ENCODE peak calls at places on chromosome 6, in six cellular contexts. One of them, this sample, is unnamed.
A peak's percentile ranks its signal among the peaks of the same experiment; 100 is the strongest.

GRCh38 chr6:168666751-168667427 is 225.9 kb downstream of the SMOC2 start:
- DNase-seq in GM23248: no peak
- DNase-seq in K562: no peak
- DNase-seq in HepG2: no peak
- DNase-seq in GM23338: no peak
- DNase-seq in fibroblast of lung: no peak
- DNase-seq in this sample: no peak

GRCh38 chr6:139337830-139338229 is 36.6 kb downstream of the CITED2 start:
- DNase-seq in GM23248: peak; percentile 38
- DNase-seq in K562: no peak
- DNase-seq in HepG2: no peak
- DNase-seq in GM23338: no peak
- DNase-seq in fibroblast of lung: peak; percentile 8
- DNase-seq in this sample: no peak

GRCh38 chr6:25026723-25027122 is 91.0 kb upstream of the RIPOR2 start:
- DNase-seq in GM23248: no peak
- DNase-seq in K562: no peak
- DNase-seq in HepG2: no peak
- DNase-seq in GM23338: no peak
- DNase-seq in fibroblast of lung: no peak
- DNase-seq in this sample: no peak

GRCh38 chr6:167115054-167115453 is 7.8 kb upstream of the CCR6 start:
- DNase-seq in GM23248: no peak
- DNase-seq in K562: no peak
- DNase-seq in HepG2: no peak
- DNase-seq in GM23338: peak; percentile 39
- DNase-seq in fibroblast of lung: no peak
- DNase-seq in this sample: no peak

GRCh38 chr6:116206231-116206903 is 47.5 kb downstream of the TSPYL4 start:
- DNase-seq in GM23248: peak; percentile 73
- DNase-seq in K562: no peak
- DNase-seq in HepG2: no peak
- DNase-seq in GM23338: no peak
- DNase-seq in fibroblast of lung: no peak
- DNase-seq in this sample: no peak

GRCh38 chr6:132907915-132908314 is 93.5 kb downstream of the RPS12 start:
- DNase-seq in GM23248: peak; percentile 82
- DNase-seq in K562: no peak
- DNase-seq in HepG2: no peak
- DNase-seq in GM23338: no peak
- DNase-seq in fibroblast of lung: peak; percentile 85
- DNase-seq in this sample: no peak

GRCh38 chr6:53593001-53593488 is 48.1 kb upstream of the GCLC start:
- DNase-seq in GM23248: peak; percentile 88
- DNase-seq in K562: no peak
- DNase-seq in HepG2: no peak
- DNase-seq in GM23338: no peak
- DNase-seq in fibroblast of lung: peak; percentile 60
- DNase-seq in this sample: no peak

GRCh38 chr6:159174263-159174974 is 5.2 kb downstream of the FNDC1 start:
- DNase-seq in GM23248: peak; percentile 91
- DNase-seq in K562: peak; percentile 70
- DNase-seq in HepG2: peak; percentile 46
- DNase-seq in GM23338: peak; percentile 90
- DNase-seq in fibroblast of lung: peak; percentile 74
- DNase-seq in this sample: peak; percentile 90

GRCh38 chr6:106496791-106497190 is 132.5 kb downstream of the RTN4IP1 start:
- DNase-seq in GM23248: no peak
- DNase-seq in K562: no peak
- DNase-seq in HepG2: no peak
- DNase-seq in GM23338: no peak
- DNase-seq in fibroblast of lung: no peak
- DNase-seq in this sample: no peak

GRCh38 chr6:33983109-33983475 is 162.8 kb downstream of the GRM4 start:
- DNase-seq in GM23248: peak; percentile 34
- DNase-seq in K562: peak; percentile 43
- DNase-seq in HepG2: peak; percentile 61
- DNase-seq in GM23338: no peak
- DNase-seq in fibroblast of lung: no peak
- DNase-seq in this sample: no peak

GRCh38 chr6:12116978-12117377 is 104.9 kb downstream of the HIVEP1 start:
- DNase-seq in GM23248: no peak
- DNase-seq in K562: no peak
- DNase-seq in HepG2: no peak
- DNase-seq in GM23338: no peak
- DNase-seq in fibroblast of lung: no peak
- DNase-seq in this sample: no peak

GRCh38 chr6:13194852-13195251 is 133.5 kb downstream of the TBC1D7 start:
- DNase-seq in GM23248: peak; percentile 78
- DNase-seq in K562: peak; percentile 59
- DNase-seq in HepG2: peak; percentile 64
- DNase-seq in GM23338: peak; percentile 80
- DNase-seq in fibroblast of lung: peak; percentile 71
- DNase-seq in this sample: peak; percentile 37

GRCh38 chr6:41372526-41373366 is 37.3 kb downstream of the NCR2 start:
- DNase-seq in GM23248: no peak
- DNase-seq in K562: no peak
- DNase-seq in HepG2: peak; percentile 49
- DNase-seq in GM23338: peak; percentile 70
- DNase-seq in fibroblast of lung: peak; percentile 9
- DNase-seq in this sample: peak; percentile 76
- TF ChIP-seq EZH2 in GM23248: peak; percentile 81
- TF ChIP-seq EZH2 in K562: no peak
- TF ChIP-seq EZH2 in HepG2: peak; percentile 63
- TF ChIP-seq EZH2 in GM23338: peak; percentile 59
- TF ChIP-seq EZH2 in fibroblast of lung: peak; percentile 93
- TF ChIP-seq EZH2 in this sample: peak; percentile 61

DNA sequence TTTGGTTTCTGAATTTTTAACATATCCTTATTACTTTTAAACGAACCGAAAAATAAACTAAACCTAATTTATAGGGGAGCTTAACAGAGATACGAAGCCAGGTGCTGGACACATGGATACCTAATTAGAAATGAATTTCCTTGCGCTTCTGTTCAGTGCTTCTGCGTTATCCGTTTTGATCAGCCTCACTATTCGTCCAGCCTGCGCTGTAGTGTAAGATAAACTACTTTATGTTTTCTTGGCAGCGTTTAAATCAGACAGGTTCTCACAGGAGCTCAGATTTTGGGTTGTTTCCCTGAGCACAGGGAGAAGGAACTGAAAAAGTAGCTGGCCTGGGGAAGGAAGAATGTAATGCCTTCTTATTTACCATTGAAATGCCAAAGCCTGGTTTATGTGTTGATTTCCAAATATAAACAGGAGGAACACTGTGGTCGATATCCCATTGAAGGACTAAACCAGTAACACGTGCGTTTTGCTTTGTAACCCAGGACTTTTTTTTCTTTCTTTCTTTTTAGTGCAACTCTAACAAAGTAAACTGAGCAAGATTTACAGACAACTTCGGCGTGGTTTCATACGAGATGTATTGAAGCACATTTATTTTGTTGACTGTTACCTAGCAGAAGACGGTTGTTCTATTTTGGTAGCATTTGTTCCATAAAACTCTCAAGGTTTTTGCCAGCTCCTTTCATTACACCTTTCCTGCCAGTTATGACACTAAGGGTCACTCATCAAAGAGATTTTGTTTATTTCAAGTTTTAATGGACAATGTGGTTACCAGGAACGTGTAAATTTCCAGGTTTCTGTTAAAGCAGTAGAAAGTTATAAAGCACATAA is 214.8 kb upstream of the HEY2 start:
- DNase-seq in GM23248: no peak
- DNase-seq in K562: no peak
- DNase-seq in HepG2: no peak
- DNase-seq in GM23338: no peak
- DNase-seq in fibroblast of lung: no peak
- DNase-seq in this sample: no peak
- TF ChIP-seq EZH2 in GM23248: no peak
- TF ChIP-seq EZH2 in K562: no peak
- TF ChIP-seq EZH2 in HepG2: no peak
- TF ChIP-seq EZH2 in GM23338: no peak
- TF ChIP-seq EZH2 in fibroblast of lung: no peak
- TF ChIP-seq EZH2 in this sample: no peak

GRCh38 chr6:123803456-123803861 is 206 bp upstream of the NKAIN2 start:
- DNase-seq in GM23248: peak; percentile 27
- DNase-seq in K562: no peak
- DNase-seq in HepG2: no peak
- DNase-seq in GM23338: peak; percentile 52
- DNase-seq in fibroblast of lung: no peak
- DNase-seq in this sample: peak; percentile 68
- TF ChIP-seq EZH2 in GM23248: no peak
- TF ChIP-seq EZH2 in K562: no peak
- TF ChIP-seq EZH2 in HepG2: no peak
- TF ChIP-seq EZH2 in GM23338: no peak
- TF ChIP-seq EZH2 in fibroblast of lung: no peak
- TF ChIP-seq EZH2 in this sample: peak; percentile 42

GRCh38 chr6:99605074-99605726 is 1.4 kb upstream of the PRDM13 start:
- DNase-seq in GM23248: no peak
- DNase-seq in K562: no peak
- DNase-seq in HepG2: no peak
- DNase-seq in GM23338: peak; percentile 65
- DNase-seq in fibroblast of lung: no peak
- DNase-seq in this sample: peak; percentile 75

GRCh38 chr6:99604161-99605073 is 2.2 kb upstream of the PRDM13 start:
- DNase-seq in GM23248: no peak
- DNase-seq in K562: no peak
- DNase-seq in HepG2: no peak
- DNase-seq in GM23338: peak; percentile 61
- DNase-seq in fibroblast of lung: no peak
- DNase-seq in this sample: peak; percentile 48

GRCh38 chr6:99605911-99606669 is 543 bp upstream of the PRDM13 start:
- DNase-seq in GM23248: no peak
- DNase-seq in K562: no peak
- DNase-seq in HepG2: no peak
- DNase-seq in GM23338: no peak
- DNase-seq in fibroblast of lung: no peak
- DNase-seq in this sample: no peak

GRCh38 chr6:99602519-99603420 is 3.9 kb upstream of the PRDM13 start:
- DNase-seq in GM23248: no peak
- DNase-seq in K562: no peak
- DNase-seq in HepG2: no peak
- DNase-seq in GM23338: peak; percentile 54
- DNase-seq in fibroblast of lung: no peak
- DNase-seq in this sample: peak; percentile 65

GRCh38 chr6:99603421-99604160 is 3.0 kb upstream of the PRDM13 start:
- DNase-seq in GM23248: peak; percentile 56
- DNase-seq in K562: peak; percentile 63
- DNase-seq in HepG2: no peak
- DNase-seq in GM23338: peak; percentile 89
- DNase-seq in fibroblast of lung: no peak
- DNase-seq in this sample: peak; percentile 94
- TF ChIP-seq EZH2 in GM23248: peak; percentile 98
- TF ChIP-seq EZH2 in K562: peak; percentile 35
- TF ChIP-seq EZH2 in HepG2: no peak
- TF ChIP-seq EZH2 in GM23338: peak; percentile 86
- TF ChIP-seq EZH2 in fibroblast of lung: peak; percentile 79
- TF ChIP-seq EZH2 in this sample: peak; percentile 80

DNA sequence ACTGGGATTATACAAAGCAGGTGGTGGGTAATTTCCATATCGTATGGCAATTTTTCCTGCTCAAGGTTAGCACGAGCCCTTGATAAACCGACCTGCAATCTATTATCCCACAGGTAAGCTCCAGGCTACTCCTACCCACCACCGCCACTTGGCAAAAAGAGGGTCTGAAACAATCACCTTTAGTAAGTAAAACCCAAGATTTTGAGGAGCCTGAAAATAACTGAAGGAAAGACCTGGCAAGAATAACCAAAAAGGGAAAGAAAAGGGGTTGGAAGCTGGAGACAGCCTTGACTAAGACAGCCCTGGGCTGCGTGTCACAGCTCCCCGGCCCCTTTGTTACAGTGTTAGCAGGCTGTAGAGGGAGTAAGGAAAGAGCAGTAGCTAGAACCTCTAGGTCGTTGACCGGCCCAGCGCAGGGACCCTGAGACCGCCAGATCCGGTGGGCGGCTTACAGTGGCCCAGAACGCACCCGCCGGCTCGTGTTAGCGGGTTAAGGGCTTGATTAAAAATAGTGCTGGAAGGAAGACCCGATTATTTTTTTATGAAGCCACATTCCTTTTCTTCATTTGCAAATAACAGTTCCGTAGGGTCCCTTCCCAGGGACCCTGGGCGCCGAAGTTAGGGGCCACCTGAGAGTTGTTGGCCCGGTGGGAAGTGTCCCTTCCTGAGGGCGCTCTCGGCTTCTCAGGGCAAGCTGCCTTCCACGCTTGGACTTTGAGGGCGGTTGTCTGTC is 30.5 kb downstream of the TFAP2B start:
- DNase-seq in GM23248: no peak
- DNase-seq in K562: no peak
- DNase-seq in HepG2: no peak
- DNase-seq in GM23338: peak; percentile 82
- DNase-seq in fibroblast of lung: no peak
- DNase-seq in this sample: peak; percentile 68
- TF ChIP-seq EZH2 in GM23248: no peak
- TF ChIP-seq EZH2 in K562: no peak
- TF ChIP-seq EZH2 in HepG2: no peak
- TF ChIP-seq EZH2 in GM23338: no peak
- TF ChIP-seq EZH2 in fibroblast of lung: no peak
- TF ChIP-seq EZH2 in this sample: peak; percentile 91